ENCODE peak calls at places on chromosomes 3 and 15, in four cellular contexts. One of them, this sample, is unnamed.
A peak's percentile ranks its signal among the peaks of the same experiment; 100 is the strongest.

GRCh38 chr3:13301295-13301987 is 118.7 kb downstream of the NUP210 start:
- DNase-seq in heart right ventricle: no peak
- DNase-seq in mesendoderm: peak; percentile 96
- DNase-seq in fibroblast of lung: peak; percentile 53
- DNase-seq in this sample: no peak

GRCh38 chr3:38834110-38834509 is 18.1 kb upstream of the SCN10A start:
- DNase-seq in heart right ventricle: peak; percentile 63
- DNase-seq in mesendoderm: peak; percentile 81
- DNase-seq in fibroblast of lung: peak; percentile 82
- DNase-seq in this sample: peak; percentile 20

GRCh38 chr3:169400874-169401273 is 262.6 kb downstream of the MECOM start:
- DNase-seq in heart right ventricle: no peak
- DNase-seq in mesendoderm: peak; percentile 59
- DNase-seq in fibroblast of lung: no peak
- DNase-seq in this sample: no peak

GRCh38 chr3:25574172-25574765 is 90.4 kb downstream of the TOP2B start:
- DNase-seq in heart right ventricle: no peak
- DNase-seq in mesendoderm: no peak
- DNase-seq in fibroblast of lung: no peak
- DNase-seq in this sample: no peak

GRCh38 chr15:39878401-39878775 is 41.7 kb downstream of the GPR176 start:
- DNase-seq in heart right ventricle: no peak
- DNase-seq in mesendoderm: no peak
- DNase-seq in fibroblast of lung: peak; percentile 23
- DNase-seq in this sample: no peak

GRCh38 chr3:134353831-134354611 is 20.2 kb downstream of the AMOTL2 start:
- DNase-seq in heart right ventricle: no peak
- DNase-seq in mesendoderm: no peak
- DNase-seq in fibroblast of lung: no peak
- DNase-seq in this sample: no peak

GRCh38 chr3:66486646-66487045 is 14.2 kb downstream of the LRIG1 start:
- DNase-seq in heart right ventricle: no peak
- DNase-seq in mesendoderm: no peak
- DNase-seq in fibroblast of lung: peak; percentile 93
- DNase-seq in this sample: no peak

GRCh38 chr3:94294806-94295205 is 231.9 kb downstream of the NSUN3 start:
- DNase-seq in heart right ventricle: no peak
- DNase-seq in mesendoderm: no peak
- DNase-seq in fibroblast of lung: no peak
- DNase-seq in this sample: no peak

GRCh38 chr3:169456900-169457299 is 206.6 kb downstream of the MECOM start:
- DNase-seq in heart right ventricle: no peak
- DNase-seq in mesendoderm: peak; percentile 57
- DNase-seq in fibroblast of lung: no peak
- DNase-seq in this sample: no peak

GRCh38 chr3:52121459-52121795 is 32.8 kb downstream of the POC1A start:
- DNase-seq in heart right ventricle: peak; percentile 71
- DNase-seq in mesendoderm: no peak
- DNase-seq in fibroblast of lung: no peak
- DNase-seq in this sample: peak; percentile 39

GRCh38 chr15:59835801-59836200 is 146.7 kb upstream of the BNIP2 start:
- DNase-seq in heart right ventricle: no peak
- DNase-seq in mesendoderm: no peak
- DNase-seq in fibroblast of lung: no peak
- DNase-seq in this sample: no peak

GRCh38 chr3:170418422-170419300 is at the start of gene CLDN11:
- DNase-seq in heart right ventricle: peak; percentile 10
- DNase-seq in mesendoderm: peak; percentile 70
- DNase-seq in fibroblast of lung: peak; percentile 59
- DNase-seq in this sample: peak; percentile 88

GRCh38 chr15:80423215-80423614 is 19.0 kb downstream of the ARNT2 start:
- DNase-seq in heart right ventricle: no peak
- DNase-seq in mesendoderm: no peak
- DNase-seq in fibroblast of lung: peak; percentile 26
- DNase-seq in this sample: no peak
- H3K27ac ChIP-seq in heart right ventricle: no peak overlapping the region
- H3K27ac ChIP-seq in mesendoderm: no peak overlapping the region
- H3K27ac ChIP-seq in fibroblast of lung: no peak overlapping the region
- H3K27ac ChIP-seq in this sample: no peak overlapping the region

DNA sequence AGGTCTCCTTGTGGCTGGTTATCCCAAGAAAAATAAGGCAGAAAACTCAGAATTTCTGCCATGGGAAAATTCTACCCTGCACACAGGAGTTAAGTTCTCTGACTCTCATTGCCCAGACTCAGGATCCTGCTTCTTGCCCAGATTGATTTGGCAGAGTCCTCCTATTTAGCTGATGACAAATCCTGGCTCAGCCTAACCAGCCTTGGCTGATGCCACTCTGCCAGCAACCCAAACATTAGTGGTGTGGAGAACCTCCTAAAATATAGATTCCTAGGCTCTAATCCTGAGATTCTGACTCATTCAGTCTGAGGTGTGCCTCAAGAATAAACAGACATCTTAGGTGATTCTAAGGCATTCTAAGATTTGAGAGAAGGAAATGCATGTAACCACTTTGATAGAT is 60.5 kb upstream of the ACTC1 start:
- DNase-seq in heart right ventricle: peak; percentile 26
- DNase-seq in mesendoderm: no peak
- DNase-seq in fibroblast of lung: no peak
- DNase-seq in this sample: no peak
- H3K4me3 ChIP-seq in heart right ventricle: no peak overlapping the region
- H3K4me3 ChIP-seq in mesendoderm: no peak overlapping the region
- H3K4me3 ChIP-seq in fibroblast of lung: no peak overlapping the region
- H3K4me3 ChIP-seq in this sample: no peak overlapping the region

GRCh38 chr3:133093366-133093765 is 55.2 kb downstream of the TMEM108 start:
- DNase-seq in heart right ventricle: no peak
- DNase-seq in mesendoderm: no peak
- DNase-seq in fibroblast of lung: no peak
- DNase-seq in this sample: no peak

GRCh38 chr3:133092676-133093075 is 54.5 kb downstream of the TMEM108 start:
- DNase-seq in heart right ventricle: no peak
- DNase-seq in mesendoderm: no peak
- DNase-seq in fibroblast of lung: no peak
- DNase-seq in this sample: no peak

DNA sequence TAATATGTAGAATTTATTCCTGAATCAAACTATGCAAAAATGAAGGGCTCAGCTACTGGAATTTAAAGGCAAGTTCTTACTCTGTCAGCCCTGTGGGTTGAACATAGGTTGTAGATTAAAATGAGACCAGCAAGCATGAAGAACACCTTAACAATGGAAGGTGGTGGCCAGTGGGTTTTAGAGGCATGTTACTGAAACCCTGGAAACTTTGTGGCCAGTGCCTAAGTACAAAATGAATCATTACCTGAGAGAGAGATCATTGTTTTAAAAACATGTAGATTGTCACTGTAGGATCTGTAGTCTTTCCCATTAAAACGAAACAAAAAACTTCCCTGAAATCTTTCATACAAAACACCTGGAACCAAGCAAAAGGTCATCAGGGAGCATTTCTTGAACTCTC is 51.7 kb downstream of the TMEM108 start:
- DNase-seq in heart right ventricle: no peak
- DNase-seq in mesendoderm: no peak
- DNase-seq in fibroblast of lung: no peak
- DNase-seq in this sample: no peak
- H3K27ac ChIP-seq in heart right ventricle: no peak overlapping the region
- H3K27ac ChIP-seq in mesendoderm: no peak overlapping the region
- H3K27ac ChIP-seq in fibroblast of lung: no peak overlapping the region
- H3K27ac ChIP-seq in this sample: no peak overlapping the region

GRCh38 chr15:26651909-26652308 is 121.0 kb downstream of the GABRB3 start:
- DNase-seq in heart right ventricle: no peak
- DNase-seq in mesendoderm: peak; percentile 89
- DNase-seq in fibroblast of lung: no peak
- DNase-seq in this sample: no peak
- H3K4me3 ChIP-seq in heart right ventricle: no peak overlapping the region
- H3K4me3 ChIP-seq in mesendoderm: no peak overlapping the region
- H3K4me3 ChIP-seq in fibroblast of lung: no peak overlapping the region
- H3K4me3 ChIP-seq in this sample: no peak overlapping the region

DNA sequence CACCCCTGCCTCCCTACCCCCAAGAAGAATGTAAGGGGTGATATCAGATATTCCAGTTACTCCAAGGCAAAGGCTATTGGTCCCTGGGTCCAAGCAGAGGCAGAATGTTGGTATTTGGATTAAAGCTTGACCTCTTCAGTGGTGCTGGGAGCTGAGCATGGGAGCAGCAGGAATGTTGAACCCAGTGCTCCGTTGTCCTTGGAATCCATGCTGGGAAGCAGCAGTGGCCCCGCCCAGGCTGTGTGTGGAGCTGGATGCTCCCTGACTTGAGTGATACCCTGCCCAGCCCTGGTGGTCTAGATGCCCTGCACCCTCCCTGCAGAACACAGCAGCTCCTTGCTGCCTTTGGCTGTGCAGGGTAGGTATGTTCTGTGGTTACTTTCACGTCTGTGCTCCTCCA is 34.9 kb downstream of the UMPS start:
- DNase-seq in heart right ventricle: no peak
- DNase-seq in mesendoderm: no peak
- DNase-seq in fibroblast of lung: no peak
- DNase-seq in this sample: no peak
- H3K27ac ChIP-seq in heart right ventricle: no peak overlapping the region
- H3K27ac ChIP-seq in mesendoderm: no peak overlapping the region
- H3K27ac ChIP-seq in fibroblast of lung: no peak overlapping the region
- H3K27ac ChIP-seq in this sample: no peak overlapping the region